ENCODE peak calls at places on chromosomes 4 and X, in five cellular contexts. A is cardiac muscle cell; Z is activated CD4-positive, alpha-beta T cell treated with anti-CD3 and anti-CD28 coated beads, Interleukin-2, amount 10 ng/mL, durations not matched to agents 7 days and 5 days; N is upper lobe of right lung; F is A172. K is an unnamed sample.

GRCh38 chrX:41275661-41276609 is 58.0 kb upstream of the DDX3X start:
- DNase-seq in A (peak; percentile 80), Z (peak; percentile 50), N (peak; percentile 83), F (peak; percentile 66), K (peak; percentile 35)

GRCh38 chr4:120261117-120261516 is 194.5 kb upstream of the MAD2L1 start:
- DNase-seq in A (no peak), Z (no peak), N (no peak), F (no peak), K (no peak)

GRCh38 chr4:83054928-83055327 is 19.9 kb downstream of the COPS4 start:
- DNase-seq in A (no peak), Z (peak; percentile 43), N (no peak), F (no peak), K (no peak)

GRCh38 chr4:173807347-173807746 is 277.3 kb upstream of the HAND2 start:
- DNase-seq in A (no peak), Z (no peak), N (no peak), F (no peak), K (no peak)

GRCh38 chrX:104343408-104344129 is 88.8 kb upstream of the ESX1 start:
- DNase-seq in A (peak; percentile 51), Z (peak; percentile 48), N (no peak), F (peak; percentile 63), K (no peak)

GRCh38 chr4:55469979-55470378 is 74.2 kb downstream of the TMEM165 start:
- DNase-seq in A (no peak), Z (no peak), N (no peak), F (no peak), K (no peak)

GRCh38 chr4:12360391-12360790 is 931.7 kb upstream of the HS3ST1 start:
- DNase-seq in A (no peak), Z (no peak), N (no peak), F (no peak), K (no peak)

GRCh38 chrX:11791090-11791489 is 33.1 kb downstream of the MSL3 start:
- DNase-seq in A (no peak), Z (no peak), N (no peak), F (no peak), K (no peak)

GRCh38 chr4:141658316-141658715 is 21.9 kb downstream of the IL15 start:
- DNase-seq in A (no peak), Z (no peak), N (no peak), F (no peak), K (no peak)

GRCh38 chrX:131827935-131828334 is 195.2 kb upstream of the STK26 start:
- DNase-seq in A (peak; percentile 63), Z (peak; percentile 51), N (no peak), F (no peak), K (no peak)

GRCh38 chrX:43065978-43066377 is 288.0 kb upstream of the PPP1R2C start:
- DNase-seq in A (peak; percentile 14), Z (no peak), N (no peak), F (no peak), K (no peak)

GRCh38 chr4:157043131-157043530 is 32.8 kb upstream of the GLRB start:
- DNase-seq in A (peak; percentile 59), Z (no peak), N (no peak), F (peak; percentile 55), K (no peak)

GRCh38 chr4:681736-682451 is 7.1 kb downstream of the SLC49A3 start:
- DNase-seq in A (no peak), Z (no peak), N (peak; percentile 85), F (no peak), K (peak; percentile 79)

GRCh38 chr4:90419124-90419711 is 292.0 kb downstream of the CCSER1 start:
- DNase-seq in A (peak; percentile 15), Z (no peak), N (no peak), F (peak; percentile 39), K (no peak)

GRCh38 chr4:150582881-150583286 is 933 bp downstream of the MAB21L2 start:
- DNase-seq in A (peak; percentile 47), Z (no peak), N (no peak), F (no peak), K (no peak)

GRCh38 chrX:96502507-96502906 is 182.1 kb upstream of the DIAPH2 start:
- DNase-seq in A (no peak), Z (no peak), N (no peak), F (no peak), K (no peak)

GRCh38 chr4:168852933-168853713 is 156.9 kb downstream of the CBR4 start:
- DNase-seq in A (no peak), Z (no peak), N (no peak), F (no peak), K (no peak)

GRCh38 chrX:65859299-65859698 is 180.6 kb downstream of the VSIG4 start:
- DNase-seq in A (no peak), Z (no peak), N (no peak), F (no peak), K (no peak)

GRCh38 chr4:163895369-163896005 is 401.0 kb downstream of the TMA16 start:
- DNase-seq in A (no peak), Z (peak; percentile 57), N (no peak), F (peak; percentile 1), K (no peak)

GRCh38 chr4:128913228-128913627 is 103.7 kb downstream of the JADE1 start:
- DNase-seq in A (no peak), Z (no peak), N (no peak), F (no peak), K (no peak)

GRCh38 chr4:6755088-6755753 is 27.3 kb upstream of the KIAA0232 start:
- DNase-seq in A (no peak), Z (no peak), N (no peak), F (no peak), K (no peak)

GRCh38 chr4:124526760-124527159 is 185.8 kb downstream of the ANKRD50 start:
- DNase-seq in A (no peak), Z (no peak), N (no peak), F (no peak), K (no peak)

GRCh38 chrX:120739300-120739699 is 109.4 kb upstream of the C1GALT1C1 start:
- DNase-seq in A (no peak), Z (no peak), N (no peak), F (no peak), K (no peak)

GRCh38 chr4:83019794-83020497 is 9.3 kb upstream of the LIN54 start:
- DNase-seq in A (no peak), Z (no peak), N (no peak), F (no peak), K (no peak)

GRCh38 chrX:142483965-142484364 is 278.9 kb upstream of the MAGEC2 start:
- DNase-seq in A (no peak), Z (no peak), N (no peak), F (no peak), K (no peak)

GRCh38 chr4:3656441-3657376 is 109.5 kb upstream of the ADRA2C start:
- DNase-seq in A (no peak), Z (no peak), N (no peak), F (no peak), K (peak; percentile 1)